ENCODE peak calls at places on chromosomes 11 and 22, in five cellular contexts. One of them, this sample, is unnamed. For H3K4me1, the result is how much of the 10 kb centered on the place peaks cover.

GRCh38 chr22:20430641-20431519 is 6.7 kb downstream of the SCARF2 start:
- DNase-seq in mesendoderm: peak
- DNase-seq in cardiac muscle cell: peak
- DNase-seq in effector memory CD4-positive, alpha-beta T cell: peak
- DNase-seq in right lobe of liver: peak
- DNase-seq in this sample: peak

GRCh38 chr11:57568330-57568766 is 876 bp upstream of the UBE2L6 start:
- DNase-seq in effector memory CD4-positive, alpha-beta T cell: no peak
- DNase-seq in right lobe of liver: no peak
- DNase-seq in mesendoderm: peak
- DNase-seq in cardiac muscle cell: no peak
- DNase-seq in this sample: peak

GRCh38 chr22:30301995-30302809 is 12.9 kb upstream of the CASTOR1 start:
- DNase-seq in effector memory CD4-positive, alpha-beta T cell: no peak
- DNase-seq in mesendoderm: no peak
- DNase-seq in right lobe of liver: no peak
- DNase-seq in cardiac muscle cell: no peak
- DNase-seq in this sample: no peak

GRCh38 chr11:76233936-76234703 is 27.8 kb upstream of the WNT11 start:
- DNase-seq in mesendoderm: no peak
- DNase-seq in effector memory CD4-positive, alpha-beta T cell: no peak
- DNase-seq in right lobe of liver: peak
- DNase-seq in cardiac muscle cell: no peak
- DNase-seq in this sample: no peak

GRCh38 chr11:76459299-76459698 is 14.5 kb downstream of the EMSY start:
- DNase-seq in cardiac muscle cell: no peak
- DNase-seq in right lobe of liver: no peak
- DNase-seq in mesendoderm: peak
- DNase-seq in effector memory CD4-positive, alpha-beta T cell: no peak
- DNase-seq in this sample: no peak

GRCh38 chr11:110091995-110092576 is 1.1 kb upstream of the ZC3H12C start:
- DNase-seq in mesendoderm: peak
- DNase-seq in cardiac muscle cell: no peak
- DNase-seq in effector memory CD4-positive, alpha-beta T cell: no peak
- DNase-seq in right lobe of liver: no peak
- DNase-seq in this sample: no peak

GRCh38 chr11:127470485-127470884 is 469.9 kb upstream of the KIRREL3 start:
- DNase-seq in cardiac muscle cell: peak
- DNase-seq in right lobe of liver: no peak
- DNase-seq in mesendoderm: peak
- DNase-seq in effector memory CD4-positive, alpha-beta T cell: no peak
- DNase-seq in this sample: no peak

GRCh38 chr11:3139481-3140290 is 25.4 kb downstream of the OSBPL5 start:
- DNase-seq in cardiac muscle cell: no peak
- DNase-seq in mesendoderm: no peak
- DNase-seq in effector memory CD4-positive, alpha-beta T cell: no peak
- DNase-seq in right lobe of liver: no peak
- DNase-seq in this sample: no peak

GRCh38 chr11:2534957-2535672 is 90.3 kb downstream of the KCNQ1 start:
- DNase-seq in cardiac muscle cell: no peak
- DNase-seq in mesendoderm: no peak
- DNase-seq in right lobe of liver: peak
- DNase-seq in effector memory CD4-positive, alpha-beta T cell: no peak
- DNase-seq in this sample: no peak

GRCh38 chr11:36312593-36312990 is 16.5 kb downstream of the PRR5L start:
- DNase-seq in cardiac muscle cell: no peak
- DNase-seq in right lobe of liver: no peak
- DNase-seq in mesendoderm: no peak
- DNase-seq in effector memory CD4-positive, alpha-beta T cell: no peak
- DNase-seq in this sample: no peak

GRCh38 chr11:133553885-133554586 is 21.7 kb upstream of the OPCML start:
- DNase-seq in mesendoderm: no peak
- DNase-seq in effector memory CD4-positive, alpha-beta T cell: no peak
- DNase-seq in right lobe of liver: no peak
- DNase-seq in cardiac muscle cell: no peak
- DNase-seq in this sample: no peak

GRCh38 chr11:44927174-44927661 is 23.5 kb downstream of the TP53I11 start:
- DNase-seq in right lobe of liver: peak
- DNase-seq in effector memory CD4-positive, alpha-beta T cell: peak
- DNase-seq in mesendoderm: peak
- DNase-seq in cardiac muscle cell: peak
- DNase-seq in this sample: peak

GRCh38 chr11:119635041-119635745 is 93.8 kb downstream of the NECTIN1 start:
- DNase-seq in mesendoderm: no peak
- DNase-seq in right lobe of liver: no peak
- DNase-seq in effector memory CD4-positive, alpha-beta T cell: no peak
- DNase-seq in cardiac muscle cell: no peak
- DNase-seq in this sample: no peak

GRCh38 chr11:2083411-2083810 is 55.8 kb downstream of the IGF2 start:
- DNase-seq in right lobe of liver: no peak
- DNase-seq in cardiac muscle cell: no peak
- DNase-seq in effector memory CD4-positive, alpha-beta T cell: no peak
- DNase-seq in mesendoderm: no peak
- DNase-seq in this sample: no peak

GRCh38 chr22:30224161-30224857 is 22.2 kb downstream of the LIF start:
- DNase-seq in cardiac muscle cell: no peak
- DNase-seq in right lobe of liver: no peak
- DNase-seq in effector memory CD4-positive, alpha-beta T cell: no peak
- DNase-seq in mesendoderm: peak
- DNase-seq in this sample: no peak

GRCh38 chr22:21972293-21972779 is 10.3 kb downstream of the TOP3B start:
- DNase-seq in mesendoderm: peak
- DNase-seq in effector memory CD4-positive, alpha-beta T cell: peak
- DNase-seq in right lobe of liver: peak
- DNase-seq in cardiac muscle cell: peak
- DNase-seq in this sample: peak

GRCh38 chr11:47944555-47945128 is 35.7 kb upstream of the PTPRJ start:
- DNase-seq in effector memory CD4-positive, alpha-beta T cell: no peak
- DNase-seq in right lobe of liver: no peak
- DNase-seq in cardiac muscle cell: no peak
- DNase-seq in mesendoderm: no peak
- DNase-seq in this sample: no peak

GRCh38 chr11:16097543-16097942 is 258.8 kb downstream of the SOX6 start:
- DNase-seq in mesendoderm: no peak
- DNase-seq in cardiac muscle cell: no peak
- DNase-seq in effector memory CD4-positive, alpha-beta T cell: no peak
- DNase-seq in right lobe of liver: no peak
- DNase-seq in this sample: no peak

GRCh38 chr11:95736268-95737208 is 53.0 kb downstream of the FAM76B start:
- DNase-seq in cardiac muscle cell: no peak
- DNase-seq in mesendoderm: no peak
- DNase-seq in effector memory CD4-positive, alpha-beta T cell: no peak
- DNase-seq in right lobe of liver: no peak
- DNase-seq in this sample: no peak

GRCh38 chr11:36149538-36150242 is 139.5 kb downstream of the COMMD9 start:
- DNase-seq in effector memory CD4-positive, alpha-beta T cell: no peak
- DNase-seq in cardiac muscle cell: peak
- DNase-seq in mesendoderm: peak
- DNase-seq in right lobe of liver: peak
- DNase-seq in this sample: no peak

GRCh38 chr11:66325140-66325754 is 8.4 kb upstream of the CD248 start:
- DNase-seq in right lobe of liver: no peak
- DNase-seq in mesendoderm: no peak
- DNase-seq in cardiac muscle cell: no peak
- DNase-seq in effector memory CD4-positive, alpha-beta T cell: no peak
- DNase-seq in this sample: no peak

GRCh38 chr22:30396871-30397655 is at the start of gene SEC14L2:
- DNase-seq in right lobe of liver: peak
- DNase-seq in cardiac muscle cell: peak
- DNase-seq in effector memory CD4-positive, alpha-beta T cell: peak
- DNase-seq in mesendoderm: peak
- DNase-seq in this sample: peak

GRCh38 chr11:811446-812245 is 1.9 kb downstream of the RPLP2 start:
- DNase-seq in mesendoderm: peak
- DNase-seq in right lobe of liver: no peak
- DNase-seq in cardiac muscle cell: no peak
- DNase-seq in effector memory CD4-positive, alpha-beta T cell: no peak
- DNase-seq in this sample: no peak
- H3K4me3 ChIP-seq in mesendoderm: peak
- H3K4me3 ChIP-seq in right lobe of liver: no peak
- H3K4me3 ChIP-seq in cardiac muscle cell: no peak
- H3K4me3 ChIP-seq in effector memory CD4-positive, alpha-beta T cell: no peak
- H3K4me3 ChIP-seq in this sample: peak

DNA sequence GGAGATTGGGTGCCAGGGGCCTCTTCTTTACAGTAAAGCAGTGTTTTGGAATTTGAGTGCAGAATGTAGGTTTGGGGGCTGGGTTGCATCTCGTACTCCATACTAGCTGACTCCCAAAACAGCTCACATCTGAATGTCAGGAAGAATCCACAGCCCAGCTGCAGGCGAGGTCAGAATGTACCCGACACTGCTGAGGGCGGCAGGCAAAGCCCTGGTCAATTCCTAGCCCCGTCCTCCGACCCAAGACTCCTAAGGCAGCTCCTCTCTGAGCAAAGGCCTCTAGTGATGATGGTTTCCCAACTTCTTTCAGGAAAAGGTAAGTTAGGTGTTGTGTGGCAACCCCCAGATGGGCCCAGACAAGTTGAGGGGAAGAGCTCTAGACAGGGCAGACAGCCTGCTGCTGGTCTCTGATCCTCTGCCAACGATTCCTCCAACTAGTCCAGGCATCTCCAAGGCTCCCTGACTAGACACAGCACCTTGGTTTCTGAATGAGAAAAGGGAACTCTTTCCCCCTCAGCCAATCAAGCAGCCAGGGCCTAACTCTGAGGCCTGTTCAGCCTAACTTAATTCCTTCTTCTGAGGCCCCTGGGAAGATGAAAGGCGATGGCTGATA is 8.6 kb downstream of the LARGE2 start:
- DNase-seq in mesendoderm: no peak
- DNase-seq in effector memory CD4-positive, alpha-beta T cell: no peak
- DNase-seq in right lobe of liver: no peak
- DNase-seq in cardiac muscle cell: no peak
- DNase-seq in this sample: no peak
- H3K4me1 ChIP-seq in mesendoderm: under half
- H3K4me1 ChIP-seq in effector memory CD4-positive, alpha-beta T cell: under half
- H3K4me1 ChIP-seq in right lobe of liver: under half
- H3K4me1 ChIP-seq in cardiac muscle cell: under half
- H3K4me1 ChIP-seq in this sample: under half

GRCh38 chr22:23180893-23181762 is 819 bp downstream of the BCR start:
- DNase-seq in right lobe of liver: peak
- DNase-seq in mesendoderm: peak
- DNase-seq in cardiac muscle cell: peak
- DNase-seq in effector memory CD4-positive, alpha-beta T cell: no peak
- DNase-seq in this sample: peak
- H3K27ac ChIP-seq in right lobe of liver: peak
- H3K27ac ChIP-seq in mesendoderm: peak
- H3K27ac ChIP-seq in cardiac muscle cell: no peak
- H3K27ac ChIP-seq in effector memory CD4-positive, alpha-beta T cell: peak
- H3K27ac ChIP-seq in this sample: peak

GRCh38 chr11:67583319-67584204 is at the start of gene GSTP1:
- DNase-seq in mesendoderm: peak
- DNase-seq in effector memory CD4-positive, alpha-beta T cell: peak
- DNase-seq in right lobe of liver: peak
- DNase-seq in cardiac muscle cell: peak
- DNase-seq in this sample: peak

GRCh38 chr11:67586568-67587250 is 3.1 kb downstream of the GSTP1 start:
- DNase-seq in effector memory CD4-positive, alpha-beta T cell: no peak
- DNase-seq in cardiac muscle cell: no peak
- DNase-seq in mesendoderm: no peak
- DNase-seq in right lobe of liver: no peak
- DNase-seq in this sample: no peak

GRCh38 chr11:67584205-67584880 is 731 bp downstream of the GSTP1 start:
- DNase-seq in cardiac muscle cell: peak
- DNase-seq in mesendoderm: peak
- DNase-seq in right lobe of liver: peak
- DNase-seq in effector memory CD4-positive, alpha-beta T cell: no peak
- DNase-seq in this sample: peak

GRCh38 chr11:67584881-67585873 is 1.6 kb downstream of the GSTP1 start:
- DNase-seq in mesendoderm: peak
- DNase-seq in right lobe of liver: no peak
- DNase-seq in cardiac muscle cell: no peak
- DNase-seq in effector memory CD4-positive, alpha-beta T cell: no peak
- DNase-seq in this sample: peak

GRCh38 chr11:67585911-67586310 is 2.3 kb downstream of the GSTP1 start:
- DNase-seq in effector memory CD4-positive, alpha-beta T cell: no peak
- DNase-seq in cardiac muscle cell: no peak
- DNase-seq in mesendoderm: no peak
- DNase-seq in right lobe of liver: no peak
- DNase-seq in this sample: no peak
- H3K4me3 ChIP-seq in effector memory CD4-positive, alpha-beta T cell: no peak
- H3K4me3 ChIP-seq in cardiac muscle cell: no peak
- H3K4me3 ChIP-seq in mesendoderm: no peak
- H3K4me3 ChIP-seq in right lobe of liver: no peak
- H3K4me3 ChIP-seq in this sample: no peak

GRCh38 chr22:37725551-37726239 is 28.8 kb downstream of the TRIOBP start:
- DNase-seq in mesendoderm: no peak
- DNase-seq in effector memory CD4-positive, alpha-beta T cell: no peak
- DNase-seq in cardiac muscle cell: no peak
- DNase-seq in right lobe of liver: no peak
- DNase-seq in this sample: no peak

GRCh38 chr22:37731804-37732471 is 35.1 kb downstream of the TRIOBP start:
- DNase-seq in right lobe of liver: no peak
- DNase-seq in mesendoderm: peak
- DNase-seq in effector memory CD4-positive, alpha-beta T cell: no peak
- DNase-seq in cardiac muscle cell: no peak
- DNase-seq in this sample: no peak

GRCh38 chr22:37732699-37733607 is 36.1 kb downstream of the TRIOBP start:
- DNase-seq in cardiac muscle cell: no peak
- DNase-seq in right lobe of liver: no peak
- DNase-seq in effector memory CD4-positive, alpha-beta T cell: no peak
- DNase-seq in mesendoderm: no peak
- DNase-seq in this sample: no peak

GRCh38 chr22:37726240-37726887 is 29.5 kb downstream of the TRIOBP start:
- DNase-seq in mesendoderm: no peak
- DNase-seq in effector memory CD4-positive, alpha-beta T cell: no peak
- DNase-seq in cardiac muscle cell: no peak
- DNase-seq in right lobe of liver: no peak
- DNase-seq in this sample: no peak

DNA sequence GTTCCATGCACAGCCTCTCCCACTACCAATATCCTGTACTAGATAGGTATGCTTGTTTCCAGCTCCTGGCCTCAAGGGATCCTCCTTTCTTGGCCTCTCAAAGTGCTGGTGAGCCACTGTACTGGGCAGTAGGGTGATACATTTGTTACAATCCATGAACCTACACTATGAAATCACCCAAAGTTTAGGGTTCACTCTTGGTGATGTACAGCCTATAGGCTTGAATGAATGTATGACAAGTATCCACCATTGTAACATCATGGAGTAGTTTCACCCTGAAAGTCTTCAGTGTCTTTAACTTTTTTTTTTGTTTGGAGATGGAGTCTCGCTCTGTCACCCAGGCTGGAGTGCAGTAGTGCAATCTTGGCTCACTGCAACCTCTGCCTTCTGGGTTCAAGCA is 31.8 kb downstream of the TRIOBP start:
- DNase-seq in mesendoderm: no peak
- DNase-seq in cardiac muscle cell: no peak
- DNase-seq in right lobe of liver: no peak
- DNase-seq in effector memory CD4-positive, alpha-beta T cell: no peak
- DNase-seq in this sample: no peak
- H3K4me1 ChIP-seq in mesendoderm: under half
- H3K4me1 ChIP-seq in cardiac muscle cell: under half
- H3K4me1 ChIP-seq in right lobe of liver: under half
- H3K4me1 ChIP-seq in effector memory CD4-positive, alpha-beta T cell: under half
- H3K4me1 ChIP-seq in this sample: under half

GRCh38 chr11:86623041-86623621 is 49.3 kb downstream of the ME3 start:
- DNase-seq in mesendoderm: no peak
- DNase-seq in right lobe of liver: no peak
- DNase-seq in effector memory CD4-positive, alpha-beta T cell: no peak
- DNase-seq in cardiac muscle cell: no peak
- DNase-seq in this sample: no peak
- H3K27ac ChIP-seq in mesendoderm: no peak
- H3K27ac ChIP-seq in right lobe of liver: no peak
- H3K27ac ChIP-seq in effector memory CD4-positive, alpha-beta T cell: no peak
- H3K27ac ChIP-seq in cardiac muscle cell: no peak
- H3K27ac ChIP-seq in this sample: no peak